ENCODE peak calls at places on chromosomes 16 and 17, in ten cellular contexts. A is thoracic aorta, D is psoas muscle, S is HL-60, J is OCI-LY7, N is stomach, W is GM12878, R is fibroblast of lung, G is brain microvascular endothelial cell, I is pancreas. V is an unnamed sample.

GRCh38 chr17:49218941-49219913 is 8.7 kb downstream of the ABI3 start:
- DNase-seq in A (no peak), D (peak; percentile 56), S (no peak), J (peak; percentile 55), N (peak; percentile 30), W (peak; percentile 76), R (no peak), G (no peak), I (no peak), V (no peak)

GRCh38 chr17:80182118-80182844 is 12.5 kb downstream of the CARD14 start:
- DNase-seq in A (no peak), D (no peak), S (no peak), J (no peak), N (no peak), W (no peak), R (no peak), G (no peak), I (no peak), V (no peak)

GRCh38 chr16:84826558-84826941 is 6.8 kb downstream of the CRISPLD2 start:
- DNase-seq in A (no peak), D (peak; percentile 78), S (no peak), J (no peak), N (peak; percentile 43), W (no peak), R (no peak), G (no peak), I (no peak), V (no peak)

GRCh38 chr16:72467157-72467759 is 295.3 kb upstream of the PMFBP1 start:
- DNase-seq in A (no peak), D (no peak), S (peak; percentile 17), J (peak; percentile 46), N (no peak), W (no peak), R (peak; percentile 58), G (peak; percentile 31), I (no peak), V (no peak)

GRCh38 chr17:63918305-63918704 is 334 bp downstream of the GH1 start:
- DNase-seq in A (no peak), D (no peak), S (no peak), J (no peak), N (no peak), W (no peak), R (no peak), G (no peak), I (no peak), V (no peak)

GRCh38 chr17:50459081-50459676 is 9.5 kb downstream of the CHAD start:
- DNase-seq in A (no peak), D (no peak), S (no peak), J (no peak), N (no peak), W (no peak), R (no peak), G (peak; percentile 6), I (no peak), V (no peak)

GRCh38 chr17:1123397-1124237 is 56.2 kb downstream of the ABR start:
- DNase-seq in A (no peak), D (no peak), S (no peak), J (peak; percentile 49), N (no peak), W (no peak), R (no peak), G (no peak), I (no peak), V (no peak)

GRCh38 chr16:19295393-19295792 is 9.9 kb downstream of the CLEC19A start:
- DNase-seq in A (no peak), D (no peak), S (no peak), J (no peak), N (no peak), W (no peak), R (no peak), G (no peak), I (no peak), V (no peak)

GRCh38 chr17:4407851-4408250 is 25.9 kb upstream of the SPNS3 start:
- DNase-seq in A (no peak), D (no peak), S (no peak), J (peak; percentile 41), N (peak; percentile 58), W (no peak), R (peak; percentile 10), G (no peak), I (peak; percentile 74), V (no peak)

GRCh38 chr16:27313422-27314160 is at the start of gene IL4R:
- DNase-seq in A (peak; percentile 56), D (peak; percentile 79), S (no peak), J (peak; percentile 72), N (peak; percentile 77), W (no peak), R (peak; percentile 75), G (peak; percentile 80), I (peak; percentile 75), V (peak; percentile 90)

GRCh38 chr17:13030459-13031305 is 12.9 kb upstream of the ELAC2 start:
- DNase-seq in A (no peak), D (no peak), S (no peak), J (peak; percentile 62), N (no peak), W (no peak), R (peak; percentile 35), G (peak; percentile 47), I (peak; percentile 40), V (no peak)

GRCh38 chr16:88200896-88201185 is 181.9 kb upstream of the ZNF469 start:
- DNase-seq in A (no peak), D (no peak), S (no peak), J (no peak), N (no peak), W (no peak), R (no peak), G (no peak), I (no peak), V (peak; percentile 49)

GRCh38 chr16:78896280-78896679 is 704.3 kb downstream of the MAF start:
- DNase-seq in A (no peak), D (no peak), S (no peak), J (no peak), N (no peak), W (no peak), R (no peak), G (no peak), I (no peak), V (no peak)

GRCh38 chr16:3642397-3643094 is 11.9 kb upstream of the DNASE1 start:
- DNase-seq in A (no peak), D (no peak), S (no peak), J (no peak), N (peak; percentile 45), W (no peak), R (peak; percentile 55), G (peak; percentile 56), I (peak; percentile 21), V (no peak)

GRCh38 chr16:17227278-17227677 is 243.5 kb downstream of the XYLT1 start:
- DNase-seq in A (no peak), D (no peak), S (no peak), J (no peak), N (no peak), W (no peak), R (no peak), G (no peak), I (no peak), V (no peak)

GRCh38 chr16:6645758-6646423 is 686.8 kb upstream of the RBFOX1 start:
- DNase-seq in A (no peak), D (no peak), S (no peak), J (no peak), N (no peak), W (no peak), R (no peak), G (no peak), I (no peak), V (no peak)

DNA sequence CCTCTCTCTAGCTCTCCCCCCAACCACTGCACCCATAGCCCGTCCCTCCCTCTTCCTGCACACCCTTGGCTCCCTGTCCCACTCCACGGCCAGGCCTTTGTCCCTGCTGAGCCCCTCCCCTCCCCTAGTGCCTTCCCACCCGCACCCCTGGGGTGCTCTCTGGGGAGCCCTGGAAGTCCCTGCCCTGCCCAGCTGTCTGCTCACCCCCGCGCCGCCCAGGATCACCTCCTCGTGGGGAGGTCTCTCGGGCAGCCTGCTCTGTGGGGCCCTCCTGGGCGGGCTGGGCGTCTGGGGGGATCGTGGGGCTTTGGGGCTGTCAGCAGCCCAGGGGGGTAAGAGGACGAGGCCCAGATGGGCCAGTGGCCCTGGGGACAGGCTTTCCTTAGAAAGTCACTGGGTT is 18.1 kb downstream of the CACNA1H start:
- DNase-seq in A (no peak), D (no peak), S (no peak), J (no peak), N (no peak), W (no peak), R (no peak), G (no peak), I (no peak), V (no peak)
- H3K27ac ChIP-seq in A (no peak overlapping the region), D (no peak overlapping the region), S (no peak overlapping the region), J (no peak overlapping the region), N (peak overlapping the region; percentile 69), W (no peak overlapping the region), R (no peak overlapping the region), G (no peak overlapping the region), I (no peak overlapping the region), V (peak overlapping the region; percentile 9)

GRCh38 chr17:78647030-78647429 is 69.8 kb upstream of the DNAH17 start:
- DNase-seq in A (no peak), D (no peak), S (no peak), J (no peak), N (no peak), W (no peak), R (no peak), G (no peak), I (no peak), V (no peak)
- H3K4me3 ChIP-seq in A (no peak overlapping the region), D (no peak overlapping the region), S (no peak overlapping the region), J (no peak overlapping the region), N (no peak overlapping the region), W (no peak overlapping the region), R (no peak overlapping the region), G (no peak overlapping the region), I (no peak overlapping the region), V (no peak overlapping the region)

DNA sequence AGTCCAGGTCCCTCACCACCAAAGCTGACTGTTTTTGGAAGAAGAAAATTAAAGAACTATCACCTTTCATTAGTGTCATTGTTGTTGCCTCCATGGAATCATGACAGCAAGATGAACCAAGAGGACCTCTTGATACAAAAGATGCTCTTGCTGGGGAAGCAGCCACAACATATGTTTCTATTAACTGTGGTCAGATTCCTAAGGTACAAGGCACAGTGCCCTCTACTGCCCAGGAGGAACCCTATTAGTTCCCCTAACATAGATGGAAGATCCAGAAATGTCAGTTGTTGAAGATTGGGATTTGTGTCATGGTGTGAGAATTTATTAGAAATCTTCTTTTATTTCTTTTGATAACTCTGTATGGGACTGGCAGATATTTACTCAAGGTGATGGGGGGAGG is 188.2 kb upstream of the ANKFN1 start:
- DNase-seq in A (no peak), D (no peak), S (no peak), J (no peak), N (no peak), W (no peak), R (no peak), G (no peak), I (no peak), V (no peak)
- TF ChIP-seq CTCF in A (no peak), D (no peak), S (no peak), J (peak; percentile 47), N (no peak), W (no peak), R (no peak), G (no peak), I (no peak), V (no peak)

DNA sequence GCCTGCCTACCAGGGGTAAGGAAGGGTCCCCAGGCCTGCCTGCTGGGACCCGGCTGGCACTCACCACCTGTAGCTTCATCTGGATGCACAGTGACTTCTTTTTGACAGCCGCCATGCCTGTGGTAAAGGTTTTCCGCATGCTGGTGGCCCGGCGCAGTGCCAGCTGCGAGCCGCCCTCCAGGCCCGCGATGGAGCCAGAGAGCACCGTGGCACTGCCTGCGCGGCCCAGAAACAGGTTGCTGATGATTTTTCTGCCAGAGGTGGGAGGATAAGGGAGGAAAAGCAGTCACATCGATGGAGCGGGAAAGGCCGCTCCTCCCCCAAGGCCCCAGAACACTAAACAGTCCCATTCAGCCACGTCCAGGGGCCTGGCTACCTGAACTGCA is 67.4 kb downstream of the PIPOX start:
- DNase-seq in A (no peak), D (no peak), S (no peak), J (no peak), N (no peak), W (no peak), R (no peak), G (no peak), I (no peak), V (no peak)
- H3K27ac ChIP-seq in A (no peak overlapping the region), D (peak overlapping the region; percentile 79), S (no peak overlapping the region), J (no peak overlapping the region), N (no peak overlapping the region), W (no peak overlapping the region), R (no peak overlapping the region), G (no peak overlapping the region), I (no peak overlapping the region), V (no peak overlapping the region)